ENCODE peak calls at places on chromosomes 4 and X, in four cellular contexts. One of them, this sample, is unnamed.

GRCh38 chr4:153114771-153115321 is 89.4 kb upstream of the TRIM2 start:
- DNase-seq in A549: no peak
- DNase-seq in HepG2: no peak
- DNase-seq in K562: no peak
- DNase-seq in this sample: peak; percentile 84

GRCh38 chr4:14284578-14284977 is 657.1 kb upstream of the BOD1L1 start:
- DNase-seq in K562: no peak
- DNase-seq in HepG2: no peak
- DNase-seq in A549: no peak
- DNase-seq in this sample: no peak

GRCh38 chrX:18654873-18655836 is 16.8 kb downstream of the RS1 start:
- DNase-seq in A549: no peak
- DNase-seq in HepG2: peak; percentile 28
- DNase-seq in K562: no peak
- DNase-seq in this sample: no peak

GRCh38 chr4:153748378-153748777 is 11.4 kb downstream of the RNF175 start:
- DNase-seq in K562: no peak
- DNase-seq in A549: peak; percentile 5
- DNase-seq in HepG2: no peak
- DNase-seq in this sample: peak; percentile 38

GRCh38 chrX:6777211-6778002 is 242.5 kb upstream of the VCX3A start:
- DNase-seq in HepG2: no peak
- DNase-seq in A549: no peak
- DNase-seq in K562: no peak
- DNase-seq in this sample: no peak

GRCh38 chr4:182286035-182286434 is 42.8 kb downstream of the TENM3 start:
- DNase-seq in HepG2: no peak
- DNase-seq in K562: no peak
- DNase-seq in A549: no peak
- DNase-seq in this sample: peak; percentile 54

GRCh38 chrX:45009371-45010000 is 136.5 kb downstream of the KDM6A start:
- DNase-seq in HepG2: no peak
- DNase-seq in A549: no peak
- DNase-seq in K562: no peak
- DNase-seq in this sample: peak; percentile 66

GRCh38 chr4:85423414-85423813 is 51.5 kb upstream of the ARHGAP24 start:
- DNase-seq in HepG2: no peak
- DNase-seq in K562: no peak
- DNase-seq in A549: no peak
- DNase-seq in this sample: no peak

GRCh38 chrX:80765226-80765625 is 44.5 kb downstream of the BRWD3 start:
- DNase-seq in HepG2: peak; percentile 4
- DNase-seq in A549: no peak
- DNase-seq in K562: no peak
- DNase-seq in this sample: peak; percentile 77

GRCh38 chrX:39633293-39633692 is 464.5 kb downstream of the BCOR start:
- DNase-seq in K562: no peak
- DNase-seq in A549: no peak
- DNase-seq in HepG2: no peak
- DNase-seq in this sample: no peak

GRCh38 chrX:44343412-44343942 is at the start of gene EFHC2:
- DNase-seq in K562: peak; percentile 73
- DNase-seq in A549: peak; percentile 19
- DNase-seq in HepG2: no peak
- DNase-seq in this sample: no peak

GRCh38 chr4:5660185-5660584 is 48.2 kb downstream of the EVC2 start:
- DNase-seq in A549: no peak
- DNase-seq in HepG2: no peak
- DNase-seq in K562: no peak
- DNase-seq in this sample: peak; percentile 52

GRCh38 chr4:53480909-53481308 is 103.5 kb downstream of the FIP1L1 start:
- DNase-seq in K562: no peak
- DNase-seq in HepG2: no peak
- DNase-seq in A549: no peak
- DNase-seq in this sample: peak; percentile 17

GRCh38 chr4:98446499-98447375 is 185.6 kb downstream of the RAP1GDS1 start:
- DNase-seq in K562: no peak
- DNase-seq in HepG2: no peak
- DNase-seq in A549: no peak
- DNase-seq in this sample: peak; percentile 31

GRCh38 chrX:107454302-107454701 is 4.8 kb downstream of the FRMPD3 start:
- DNase-seq in HepG2: no peak
- DNase-seq in K562: no peak
- DNase-seq in A549: no peak
- DNase-seq in this sample: peak; percentile 2

GRCh38 chrX:153334654-153335295 is 822 bp downstream of the ZNF275 start:
- DNase-seq in HepG2: no peak
- DNase-seq in A549: no peak
- DNase-seq in K562: no peak
- DNase-seq in this sample: no peak
- TF ChIP-seq MAZ in HepG2: no peak
- TF ChIP-seq MAZ in A549: no peak
- TF ChIP-seq MAZ in K562: no peak
- TF ChIP-seq MAZ in this sample: no peak

GRCh38 chr4:76977731-76978350 is 28.3 kb downstream of the SEPTIN11 start:
- DNase-seq in HepG2: no peak
- DNase-seq in K562: no peak
- DNase-seq in A549: no peak
- DNase-seq in this sample: peak; percentile 87
- TF ChIP-seq MAZ in HepG2: no peak
- TF ChIP-seq MAZ in K562: no peak
- TF ChIP-seq MAZ in A549: no peak
- TF ChIP-seq MAZ in this sample: no peak

DNA sequence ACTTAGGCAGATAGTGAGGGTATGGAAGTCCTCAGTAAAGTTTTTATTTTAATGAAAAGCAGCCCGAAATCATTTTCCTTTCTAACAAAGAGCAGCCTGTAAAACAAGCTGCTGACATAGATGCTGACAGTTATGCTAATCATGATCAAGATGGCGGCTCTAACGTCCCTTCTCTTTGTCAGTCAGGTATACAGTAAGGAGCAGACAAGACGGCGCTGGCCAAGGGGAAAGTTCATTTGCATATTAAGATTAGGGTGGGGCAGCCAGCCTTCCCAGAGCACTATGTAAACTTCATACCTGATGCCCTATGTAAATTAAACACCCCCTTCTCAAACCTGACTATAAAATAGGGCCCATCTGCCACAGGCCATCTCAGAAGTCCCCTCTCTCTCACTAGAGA is 76.9 kb downstream of the MAGEB10 start:
- DNase-seq in A549: no peak
- DNase-seq in HepG2: no peak
- DNase-seq in K562: no peak
- DNase-seq in this sample: no peak
- TF ChIP-seq MAZ in A549: no peak
- TF ChIP-seq MAZ in HepG2: no peak
- TF ChIP-seq MAZ in K562: no peak
- TF ChIP-seq MAZ in this sample: no peak

GRCh38 chr4:185015108-185015507 is 3.2 kb upstream of the HELT start:
- DNase-seq in K562: no peak
- DNase-seq in A549: no peak
- DNase-seq in HepG2: no peak
- DNase-seq in this sample: peak; percentile 6

GRCh38 chr4:185013715-185014114 is 4.6 kb upstream of the HELT start:
- DNase-seq in K562: no peak
- DNase-seq in HepG2: no peak
- DNase-seq in A549: no peak
- DNase-seq in this sample: peak; percentile 12

GRCh38 chr4:185016946-185017797 is 1.1 kb upstream of the HELT start:
- DNase-seq in HepG2: no peak
- DNase-seq in A549: no peak
- DNase-seq in K562: no peak
- DNase-seq in this sample: no peak

GRCh38 chr4:185016101-185016940 is 2.0 kb upstream of the HELT start:
- DNase-seq in HepG2: no peak
- DNase-seq in K562: no peak
- DNase-seq in A549: no peak
- DNase-seq in this sample: no peak

DNA sequence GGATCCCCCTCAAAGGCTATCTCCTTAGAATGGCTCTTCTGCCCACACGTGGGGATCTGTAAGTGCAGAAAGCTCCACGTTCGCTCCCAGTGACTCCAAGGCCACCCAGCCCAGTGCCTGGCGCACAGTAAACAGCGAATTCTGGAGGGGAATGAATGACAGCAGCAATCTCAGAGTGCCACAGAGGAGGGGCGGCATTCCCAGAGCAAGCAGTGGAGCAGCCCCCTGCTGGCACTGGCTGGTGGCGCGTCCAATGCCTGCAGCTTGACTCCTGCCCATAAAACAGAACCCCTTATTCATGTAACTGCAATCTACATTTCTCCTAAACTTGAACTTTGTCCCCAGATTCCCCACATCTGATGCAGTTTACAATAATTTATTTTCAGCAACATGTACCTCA is 6.9 kb upstream of the HELT start:
- DNase-seq in HepG2: peak; percentile 14
- DNase-seq in A549: no peak
- DNase-seq in K562: no peak
- DNase-seq in this sample: no peak
- TF ChIP-seq MAZ in HepG2: no peak
- TF ChIP-seq MAZ in A549: no peak
- TF ChIP-seq MAZ in K562: no peak
- TF ChIP-seq MAZ in this sample: no peak

DNA sequence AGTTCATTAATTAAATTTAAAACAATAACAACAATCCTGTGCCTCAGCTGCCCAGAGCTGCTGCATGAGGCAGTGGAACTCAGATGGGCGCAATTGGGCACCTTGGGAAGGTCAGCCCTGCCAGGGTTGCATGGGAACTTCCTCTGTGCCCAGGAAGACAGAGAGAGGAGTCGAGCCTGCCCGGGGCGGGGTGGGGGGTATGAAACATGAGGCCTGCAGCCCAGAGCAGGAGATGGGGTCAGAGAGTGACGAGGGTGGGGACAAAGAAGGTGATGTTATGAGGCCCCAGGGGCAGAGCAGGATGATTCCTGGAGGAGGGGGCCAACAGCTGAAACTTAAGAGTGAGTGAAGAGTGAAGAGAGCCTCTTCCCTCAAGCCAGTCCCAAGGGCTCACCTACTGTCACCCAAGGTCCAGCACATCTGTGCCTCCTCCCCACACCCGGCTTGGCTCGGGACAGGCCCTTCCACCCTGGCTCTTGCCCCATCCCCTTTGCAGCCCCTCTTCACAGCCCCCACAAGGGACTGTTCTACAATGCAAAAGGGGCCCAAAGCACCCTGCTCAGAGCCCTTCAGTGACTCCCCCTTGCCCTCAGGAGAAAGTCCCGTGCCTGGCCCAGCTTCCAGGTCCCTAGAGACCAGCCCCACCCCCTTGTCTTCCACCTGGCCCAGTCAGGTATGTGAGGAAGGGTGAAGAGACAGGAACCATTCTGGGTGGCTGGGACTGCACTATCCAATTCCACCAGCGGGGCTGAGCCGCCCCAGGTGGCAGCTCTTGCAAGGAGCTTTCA is 31.4 kb downstream of the HMX1 start:
- DNase-seq in HepG2: no peak
- DNase-seq in A549: no peak
- DNase-seq in K562: no peak
- DNase-seq in this sample: no peak
- TF ChIP-seq MAZ in HepG2: no peak
- TF ChIP-seq MAZ in A549: no peak
- TF ChIP-seq MAZ in K562: no peak
- TF ChIP-seq MAZ in this sample: no peak